ENCODE peak calls at places on chromosomes 11 and 22, in nine cellular contexts. T, N, Z, Q, A, P, R, X and M are unnamed samples.

GRCh38 chr22:41446057-41446501 is 522 bp downstream of the TOB2 start:
- DNase-seq in Q (peak; percentile 34), X (peak; percentile 27), P (no peak), Z (no peak), R (no peak), N (no peak), T (peak; percentile 44), A (peak; percentile 77), M (peak; percentile 75)

GRCh38 chr22:36911887-36912661 is 1.4 kb upstream of the CSF2RB start:
- DNase-seq in X (no peak), Q (no peak), R (no peak), T (no peak), A (no peak), P (no peak), Z (no peak), N (peak; percentile 30), M (no peak)

GRCh38 chr11:28284206-28284605 is 176.0 kb downstream of the METTL15 start:
- DNase-seq in P (no peak), T (no peak), X (no peak), A (no peak), Q (no peak), Z (no peak), R (no peak), N (no peak), M (no peak)

GRCh38 chr11:36212507-36212906 is 76.7 kb downstream of the COMMD9 start:
- DNase-seq in A (no peak), T (no peak), X (no peak), Q (no peak), P (no peak), N (no peak), Z (no peak), R (no peak), M (no peak)

GRCh38 chr22:37932821-37933578 is 20.4 kb downstream of the C22orf23 start:
- DNase-seq in N (no peak), A (peak; percentile 90), R (no peak), P (no peak), T (peak; percentile 52), Z (no peak), X (no peak), Q (no peak), M (no peak)

GRCh38 chr11:103842191-103842590 is 194.2 kb upstream of the DDI1 start:
- DNase-seq in T (no peak), R (no peak), X (no peak), N (peak; percentile 59), A (no peak), Z (no peak), Q (no peak), P (no peak), M (no peak)

GRCh38 chr11:134139873-134140331 is 71.0 kb downstream of the JAM3 start:
- DNase-seq in N (peak; percentile 71), Z (peak; percentile 53), A (no peak), T (peak; percentile 67), X (peak; percentile 70), Q (peak; percentile 40), R (peak; percentile 59), P (peak; percentile 68), M (peak; percentile 72)

GRCh38 chr22:36027579-36027959 is 1.1 kb downstream of the RBFOX2 start:
- DNase-seq in N (no peak), X (no peak), R (no peak), P (no peak), A (no peak), Q (no peak), Z (no peak), T (peak; percentile 10), M (peak; percentile 23)

GRCh38 chr22:36417281-36417686 is 29.5 kb upstream of the MYH9 start:
- DNase-seq in R (no peak), X (no peak), Z (no peak), A (peak; percentile 76), Q (no peak), N (peak; percentile 76), T (peak; percentile 94), P (no peak), M (no peak)

GRCh38 chr11:65599216-65599954 is 3.8 kb upstream of the KCNK7 start:
- DNase-seq in N (no peak), R (no peak), X (no peak), Z (no peak), A (no peak), P (no peak), T (no peak), Q (no peak), M (no peak)

GRCh38 chr11:16252373-16252772 is 104.0 kb downstream of the SOX6 start:
- DNase-seq in T (peak; percentile 8), Z (no peak), R (no peak), A (no peak), P (no peak), Q (no peak), N (no peak), X (peak; percentile 3), M (no peak)

GRCh38 chr11:122108192-122108799 is 7.7 kb downstream of the BLID start:
- DNase-seq in Q (no peak), N (no peak), P (no peak), R (no peak), A (no peak), Z (no peak), T (peak; percentile 47), X (peak; percentile 58), M (no peak)

GRCh38 chr11:122108828-122109227 is 7.2 kb downstream of the BLID start:
- DNase-seq in X (no peak), Z (no peak), A (no peak), R (no peak), P (no peak), T (no peak), N (no peak), Q (no peak), M (no peak)

GRCh38 chr11:122105009-122105828 is 10.8 kb downstream of the BLID start:
- DNase-seq in N (peak; percentile 73), P (no peak), Z (no peak), T (no peak), A (no peak), X (no peak), Q (no peak), R (no peak), M (no peak)

GRCh38 chr11:122107045-122107444 is 9.0 kb downstream of the BLID start:
- DNase-seq in X (no peak), Z (no peak), T (no peak), A (no peak), R (no peak), N (no peak), Q (no peak), P (no peak), M (no peak)

DNA sequence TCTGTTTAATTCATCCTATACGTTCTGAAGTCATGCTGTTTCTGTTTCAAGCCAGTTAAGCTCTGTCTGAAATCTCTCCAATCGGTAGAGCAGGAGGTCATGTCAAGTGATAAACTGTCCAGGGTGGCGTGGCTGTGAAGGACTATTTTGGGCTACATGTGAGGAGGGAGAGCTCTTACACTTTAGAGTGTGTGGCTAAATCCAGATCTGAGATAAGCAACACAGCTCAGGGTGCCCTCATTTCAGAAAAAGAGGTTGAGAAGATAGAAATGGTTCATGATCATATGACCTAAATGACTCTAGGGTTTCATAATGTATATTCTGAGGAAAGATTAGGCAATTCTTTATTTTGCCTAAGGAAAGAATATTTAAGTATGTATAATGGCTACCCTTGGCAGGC is 8.4 kb downstream of the BLID start:
- DNase-seq in P (no peak), T (no peak), N (no peak), R (no peak), X (peak; percentile 69), Z (no peak), Q (no peak), A (no peak), M (no peak)
- H3K36me3 ChIP-seq in P (no peaks in the 10 kb centered on the region), T (no peaks in the 10 kb centered on the region), N (peaks cover 10% of the 10 kb centered on the region), R (no peaks in the 10 kb centered on the region), X (no peaks in the 10 kb centered on the region), Z (no peaks in the 10 kb centered on the region), Q (no peaks in the 10 kb centered on the region), A (no peaks in the 10 kb centered on the region), M (no peaks in the 10 kb centered on the region)

DNA sequence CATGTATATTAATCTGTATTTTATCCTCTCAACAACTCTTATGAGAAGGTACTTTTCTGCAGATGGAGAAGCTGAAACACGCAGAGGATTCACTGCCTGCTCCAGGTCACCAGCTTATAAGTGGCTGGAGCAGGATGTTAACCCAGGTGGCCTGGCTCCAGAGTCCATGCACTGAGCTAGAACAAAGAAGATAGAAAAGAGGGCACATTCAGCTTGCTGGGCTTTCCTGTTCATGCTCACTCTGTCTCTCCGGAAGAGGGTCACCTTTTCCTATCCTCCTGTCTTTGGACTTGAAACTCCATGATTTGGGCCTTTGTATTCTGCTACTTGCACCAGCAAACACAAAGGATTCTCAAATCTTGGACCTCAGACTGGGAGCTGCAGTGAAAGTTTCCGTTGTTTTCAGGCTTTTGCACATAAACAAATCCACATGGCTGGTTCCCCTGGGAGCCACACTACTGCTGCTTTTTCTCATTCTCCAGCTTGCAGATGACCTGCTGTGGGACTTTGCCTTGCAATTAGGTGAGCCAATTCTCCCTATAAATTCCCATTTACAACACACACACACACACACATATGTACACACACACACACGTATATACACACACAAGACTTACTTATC is 117.3 kb upstream of the GRK3 start:
- DNase-seq in N (no peak), X (no peak), R (no peak), A (no peak), Z (no peak), P (no peak), Q (no peak), T (no peak), M (no peak)
- H3K4me3 ChIP-seq in N (no peak overlapping the region), X (no peak overlapping the region), R (no peak overlapping the region), A (no peak overlapping the region), Z (no peak overlapping the region), P (peak overlapping the region; percentile 74), Q (no peak overlapping the region), T (no peak overlapping the region), M (no peak overlapping the region)

GRCh38 chr11:115761817-115762216 is 257.6 kb upstream of the CADM1 start:
- DNase-seq in R (no peak), P (no peak), T (no peak), A (no peak), Q (no peak), X (no peak), Z (no peak), N (no peak), M (no peak)
- TF ChIP-seq CTCF in R (no peak), P (no peak), T (no peak), A (no peak), Q (no peak), X (no peak), Z (no peak), N (no peak), M (no peak)

GRCh38 chr11:34148504-34149165 is 43.2 kb downstream of the NAT10 start:
- DNase-seq in T (no peak), Z (no peak), P (no peak), X (no peak), Q (no peak), N (no peak), A (no peak), R (no peak), M (no peak)

GRCh38 chr11:34145847-34146381 is 40.5 kb downstream of the NAT10 start:
- DNase-seq in R (no peak), P (no peak), N (no peak), A (no peak), Z (no peak), Q (no peak), T (no peak), X (no peak), M (no peak)

GRCh38 chr11:34146411-34146810 is 41.0 kb downstream of the NAT10 start:
- DNase-seq in T (no peak), Q (no peak), P (no peak), R (no peak), X (no peak), A (no peak), Z (no peak), N (no peak), M (no peak)

GRCh38 chr11:34147581-34147980 is 42.2 kb downstream of the NAT10 start:
- DNase-seq in X (no peak), N (no peak), Z (no peak), T (no peak), A (no peak), R (no peak), P (no peak), Q (no peak), M (no peak)

GRCh38 chr11:34146866-34147265 is 41.4 kb downstream of the NAT10 start:
- DNase-seq in P (no peak), T (no peak), R (no peak), Q (no peak), X (no peak), Z (no peak), N (no peak), A (no peak), M (no peak)
- H3K36me3 ChIP-seq in P (peaks cover 36% of the 10 kb centered on the region), T (peaks cover 7% of the 10 kb centered on the region), R (peaks cover 64% of the 10 kb centered on the region), Q (peaks cover 100% of the 10 kb centered on the region), X (peaks cover 22% of the 10 kb centered on the region), Z (peaks cover 2% of the 10 kb centered on the region), N (peaks cover 16% of the 10 kb centered on the region), A (peaks cover 84% of the 10 kb centered on the region), M (peaks cover 98% of the 10 kb centered on the region)